ENCODE peak calls at places on chromosomes 13 and 19, in seven cellular contexts. B, I, Y, V, P, H and W are unnamed samples.
A peak's percentile ranks its signal among the peaks of the same experiment; 100 is the strongest.

GRCh38 chr13:62710766-62711165 is 1295.1 kb upstream of the PCDH20 start:
- DNase-seq in Y (no peak), H (no peak), V (no peak), P (no peak), I (no peak), B (no peak), W (no peak)

GRCh38 chr19:56707821-56708220 is 36.3 kb upstream of the ZNF835 start:
- DNase-seq in P (no peak), B (no peak), V (no peak), I (no peak), Y (no peak), H (no peak), W (no peak)

GRCh38 chr13:32947411-32947810 is 68.8 kb upstream of the KL start:
- DNase-seq in B (no peak), H (no peak), P (no peak), Y (no peak), I (no peak), V (no peak), W (no peak)

GRCh38 chr13:44305216-44305615 is 68.4 kb upstream of the SERP2 start:
- DNase-seq in P (no peak), H (no peak), I (no peak), V (no peak), B (no peak), Y (no peak), W (no peak)

GRCh38 chr13:20769091-20769490 is 4.7 kb downstream of the EEF1AKMT1 start:
- DNase-seq in H (no peak), B (peak; percentile 11), Y (no peak), I (no peak), V (no peak), P (no peak), W (no peak)

GRCh38 chr19:17202249-17202648 is 12.9 kb upstream of the USE1 start:
- DNase-seq in Y (no peak), P (no peak), H (peak; percentile 33), V (no peak), I (no peak), B (peak; percentile 52), W (no peak)

GRCh38 chr19:13060964-13061927 is 41.4 kb downstream of the LYL1 start:
- DNase-seq in P (peak; percentile 93), V (peak; percentile 68), B (peak; percentile 95), I (no peak), H (peak; percentile 73), Y (peak; percentile 92), W (peak; percentile 84)

GRCh38 chr19:49664171-49665070 is 1.2 kb downstream of the IRF3 start:
- DNase-seq in P (peak; percentile 94), H (peak; percentile 96), V (peak; percentile 86), Y (peak; percentile 92), B (peak; percentile 98), I (peak; percentile 42), W (peak; percentile 92)

DNA sequence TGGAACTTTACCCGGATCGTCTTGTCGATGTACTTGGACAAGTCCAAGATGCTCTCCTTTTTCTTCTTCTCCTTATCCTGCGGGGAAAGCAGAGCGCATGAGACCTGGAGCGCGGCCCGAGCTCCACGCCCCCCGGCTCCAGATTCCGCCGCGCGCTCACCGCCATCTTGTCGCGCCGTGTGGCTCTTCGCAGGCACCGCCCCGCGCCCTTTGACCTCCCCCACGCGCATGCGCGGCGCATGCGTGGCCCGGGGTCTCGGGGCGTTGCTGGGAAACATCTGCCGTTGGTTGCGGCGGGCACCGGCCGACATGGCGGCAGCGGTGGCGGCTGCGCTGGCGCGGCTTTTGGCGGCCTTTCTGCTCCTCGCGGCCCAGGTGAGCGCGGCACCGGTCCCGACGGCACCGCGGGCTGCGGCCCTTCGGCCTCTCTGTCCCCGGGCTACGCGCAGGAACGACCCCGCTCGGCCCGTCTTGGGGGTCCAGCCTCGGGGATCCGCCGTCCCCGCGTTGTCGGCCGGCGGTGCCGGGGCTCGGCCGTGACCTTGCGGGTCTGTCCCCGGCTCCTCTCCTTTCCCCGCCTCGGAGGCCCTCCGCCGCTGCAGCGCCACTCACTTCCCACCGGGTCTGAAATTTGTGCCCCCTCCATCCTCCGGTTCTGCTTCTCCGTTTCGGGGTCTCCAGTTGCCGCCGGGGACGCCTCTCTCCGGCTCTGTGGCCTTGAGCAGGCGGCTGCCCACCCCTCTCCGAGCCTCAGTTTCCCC is at the start of the genes LSM7 and SPPL2B:
- DNase-seq in I (peak; percentile 53), B (peak; percentile 87), V (peak; percentile 88), H (peak; percentile 87), Y (peak; percentile 96), P (peak; percentile 96), W (peak; percentile 90)
- H3K4me1 ChIP-seq in I (peaks cover 15% of the 10 kb centered on the region), B (peaks cover 21% of the 10 kb centered on the region), V (peaks cover 36% of the 10 kb centered on the region), H (peaks cover 28% of the 10 kb centered on the region), Y (peaks cover 11% of the 10 kb centered on the region), P (peaks cover 49% of the 10 kb centered on the region), W (peaks cover 15% of the 10 kb centered on the region)

GRCh38 chr19:33798701-33799111 is 2.0 kb downstream of the KCTD15 start:
- DNase-seq in B (peak; percentile 56), I (peak; percentile 50), H (no peak), V (no peak), Y (no peak), P (no peak), W (no peak)
- H3K4me3 ChIP-seq in B (peak overlapping the region; percentile 88), I (peak overlapping the region; percentile 67), H (no peak overlapping the region), V (peak overlapping the region; percentile 80), Y (peak overlapping the region; percentile 66), P (peak overlapping the region; percentile 74), W (peak overlapping the region; percentile 74)

GRCh38 chr19:46901701-46902401 is 41.1 kb downstream of the ARHGAP35 start:
- DNase-seq in B (no peak), H (no peak), I (peak; percentile 61), Y (no peak), P (no peak), V (no peak), W (no peak)

GRCh38 chr19:46892252-46893179 is 31.7 kb downstream of the ARHGAP35 start:
- DNase-seq in V (no peak), P (no peak), I (no peak), H (no peak), Y (no peak), B (no peak), W (no peak)

GRCh38 chr19:46898731-46899130 is 37.9 kb downstream of the ARHGAP35 start:
- DNase-seq in V (no peak), P (no peak), Y (no peak), B (peak; percentile 33), I (peak; percentile 91), H (no peak), W (no peak)

GRCh38 chr19:46900341-46900740 is 39.5 kb downstream of the ARHGAP35 start:
- DNase-seq in Y (no peak), P (no peak), I (no peak), B (no peak), V (no peak), H (no peak), W (no peak)

GRCh38 chr19:46896076-46896794 is 35.4 kb downstream of the ARHGAP35 start:
- DNase-seq in Y (no peak), P (no peak), V (peak; percentile 12), H (no peak), I (no peak), B (no peak), W (peak; percentile 81)
- H3K4me1 ChIP-seq in Y (peaks cover 12% of the 10 kb centered on the region), P (peaks cover 35% of the 10 kb centered on the region), V (peaks cover under 1% of the 10 kb centered on the region), H (peaks cover 53% of the 10 kb centered on the region), I (peaks cover 9% of the 10 kb centered on the region), B (peaks cover 6% of the 10 kb centered on the region), W (peaks cover 12% of the 10 kb centered on the region)

DNA sequence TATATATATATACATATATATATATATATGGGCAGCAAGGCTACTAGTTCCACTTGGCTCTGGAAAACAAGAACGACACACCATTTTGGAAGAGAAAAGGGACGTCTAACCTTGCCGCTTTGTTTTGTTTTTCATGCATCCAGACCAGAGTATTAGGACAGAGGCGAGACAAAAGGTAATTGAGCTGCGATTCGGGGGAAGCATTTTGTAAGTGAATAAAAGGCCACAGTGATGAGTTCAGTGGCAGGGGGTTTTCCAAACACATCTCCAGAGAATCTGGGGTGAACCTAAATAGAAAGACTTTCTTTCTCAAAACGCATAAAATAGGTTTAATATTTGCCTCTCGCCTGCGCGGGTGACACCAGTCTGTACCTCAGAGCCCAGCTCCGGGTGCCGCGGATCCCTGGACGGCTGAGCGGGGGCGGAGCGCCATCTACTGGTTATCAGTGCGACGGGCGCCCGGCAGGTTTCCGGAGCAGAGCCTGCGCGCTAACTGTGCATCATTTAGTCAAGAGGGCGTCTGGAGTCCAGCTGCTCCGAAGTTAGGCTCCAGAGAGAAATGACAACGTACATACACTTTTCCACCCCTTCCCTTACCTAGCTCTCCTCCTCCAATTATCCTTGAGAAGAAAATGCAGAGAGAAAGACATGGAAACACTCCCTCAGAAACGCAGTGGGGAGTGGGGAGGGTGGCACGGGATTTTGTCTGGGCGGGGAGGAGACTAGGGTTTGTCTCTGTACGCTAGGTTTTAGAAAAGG is 262.3 kb downstream of the TBC1D4 start:
- DNase-seq in Y (peak; percentile 90), P (peak; percentile 87), V (peak; percentile 37), H (peak; percentile 58), I (peak; percentile 37), B (peak; percentile 88), W (peak; percentile 71)
- H3K4me3 ChIP-seq in Y (no peak overlapping the region), P (peak overlapping the region; percentile 56), V (peak overlapping the region; percentile 16), H (peak overlapping the region; percentile 37), I (peak overlapping the region; percentile 48), B (peak overlapping the region; percentile 50), W (no peak overlapping the region)

GRCh38 chr19:55592391-55593090 is 6.8 kb downstream of the FIZ1 start:
- DNase-seq in P (peak; percentile 47), Y (no peak), H (no peak), B (peak; percentile 66), I (no peak), V (no peak), W (no peak)
- H3K4me1 ChIP-seq in P (peaks cover 14% of the 10 kb centered on the region), Y (no peaks in the 10 kb centered on the region), H (no peaks in the 10 kb centered on the region), B (peaks cover 11% of the 10 kb centered on the region), I (no peaks in the 10 kb centered on the region), V (no peaks in the 10 kb centered on the region), W (peaks cover 5% of the 10 kb centered on the region)

GRCh38 chr13:99467764-99468163 is 33.5 kb upstream of the TM9SF2 start:
- DNase-seq in I (peak; percentile 59), Y (no peak), P (no peak), V (peak; percentile 25), B (no peak), H (no peak), W (no peak)
- H3K4me3 ChIP-seq in I (no peak overlapping the region), Y (no peak overlapping the region), P (no peak overlapping the region), V (no peak overlapping the region), B (no peak overlapping the region), H (no peak overlapping the region), W (no peak overlapping the region)

DNA sequence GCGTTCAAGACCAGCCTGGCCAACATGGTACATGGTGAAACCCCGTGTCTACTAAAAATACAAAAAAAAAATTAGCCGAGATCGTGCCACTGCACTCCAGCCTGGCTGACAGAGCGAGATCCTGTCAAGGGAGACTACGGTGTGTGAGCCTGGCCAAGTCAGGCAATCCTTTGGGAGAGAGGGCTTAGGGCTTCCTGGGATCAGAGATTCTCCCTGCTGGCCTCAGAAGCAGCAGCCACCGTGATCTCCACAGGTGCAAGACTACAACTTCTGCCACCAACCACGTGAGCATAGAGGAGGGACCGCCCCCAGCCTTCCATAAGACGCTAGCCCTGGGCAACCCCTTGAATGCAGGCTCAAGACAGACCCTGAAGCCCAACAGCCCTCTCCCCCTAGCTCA is 7.6 kb downstream of the MFSD12 start:
- DNase-seq in P (no peak), V (no peak), B (no peak), I (no peak), H (no peak), Y (no peak), W (no peak)
- H3K4me1 ChIP-seq in P (no peaks in the 10 kb centered on the region), V (no peaks in the 10 kb centered on the region), B (no peaks in the 10 kb centered on the region), I (peaks cover 11% of the 10 kb centered on the region), H (peaks cover 5% of the 10 kb centered on the region), Y (no peaks in the 10 kb centered on the region), W (peaks cover 49% of the 10 kb centered on the region)